ENCODE peak calls at places on chromosome 18, in ten cellular contexts. One of them, this sample, is unnamed.

GRCh38 chr18:9775172-9775571 is 67.1 kb downstream of the RAB31 start:
- DNase-seq in GM12878: no peak
- DNase-seq in OCI-LY7: no peak
- DNase-seq in IMR-90: no peak
- DNase-seq in foreskin fibroblast: peak
- DNase-seq in choroid plexus epithelial cell: peak
- DNase-seq in CD8-positive, alpha-beta T cell: no peak
- DNase-seq in AG09309: peak
- DNase-seq in MM.1S: no peak
- DNase-seq in GM12864: no peak
- DNase-seq in this sample: no peak

GRCh38 chr18:46793565-46793964 is 36.7 kb upstream of the ST8SIA5 start:
- DNase-seq in GM12878: no peak
- DNase-seq in OCI-LY7: peak
- DNase-seq in IMR-90: no peak
- DNase-seq in foreskin fibroblast: no peak
- DNase-seq in choroid plexus epithelial cell: peak
- DNase-seq in CD8-positive, alpha-beta T cell: no peak
- DNase-seq in AG09309: no peak
- DNase-seq in MM.1S: no peak
- DNase-seq in GM12864: no peak
- DNase-seq in this sample: no peak

GRCh38 chr18:2901405-2901989 is 54.7 kb downstream of the EMILIN2 start:
- DNase-seq in GM12878: no peak
- DNase-seq in OCI-LY7: no peak
- DNase-seq in IMR-90: peak
- DNase-seq in foreskin fibroblast: peak
- DNase-seq in choroid plexus epithelial cell: no peak
- DNase-seq in CD8-positive, alpha-beta T cell: no peak
- DNase-seq in AG09309: peak
- DNase-seq in MM.1S: no peak
- DNase-seq in GM12864: no peak
- DNase-seq in this sample: no peak

GRCh38 chr18:10405014-10405493 is 49.4 kb upstream of the APCDD1 start:
- DNase-seq in GM12878: no peak
- DNase-seq in OCI-LY7: no peak
- DNase-seq in IMR-90: no peak
- DNase-seq in foreskin fibroblast: peak
- DNase-seq in choroid plexus epithelial cell: no peak
- DNase-seq in CD8-positive, alpha-beta T cell: no peak
- DNase-seq in AG09309: no peak
- DNase-seq in MM.1S: no peak
- DNase-seq in GM12864: no peak
- DNase-seq in this sample: no peak

GRCh38 chr18:72458256-72458655 is 85.9 kb downstream of the CBLN2 start:
- DNase-seq in GM12878: no peak
- DNase-seq in OCI-LY7: no peak
- DNase-seq in IMR-90: no peak
- DNase-seq in foreskin fibroblast: peak
- DNase-seq in choroid plexus epithelial cell: peak
- DNase-seq in CD8-positive, alpha-beta T cell: no peak
- DNase-seq in AG09309: no peak
- DNase-seq in MM.1S: no peak
- DNase-seq in GM12864: no peak
- DNase-seq in this sample: no peak

GRCh38 chr18:6624729-6625308 is 104.7 kb upstream of the ARHGAP28 start:
- DNase-seq in GM12878: no peak
- DNase-seq in OCI-LY7: no peak
- DNase-seq in IMR-90: peak
- DNase-seq in foreskin fibroblast: peak
- DNase-seq in choroid plexus epithelial cell: peak
- DNase-seq in CD8-positive, alpha-beta T cell: no peak
- DNase-seq in AG09309: peak
- DNase-seq in MM.1S: no peak
- DNase-seq in GM12864: no peak
- DNase-seq in this sample: peak

GRCh38 chr18:78352905-78353304 is 626.7 kb upstream of the SALL3 start:
- DNase-seq in GM12878: no peak
- DNase-seq in OCI-LY7: no peak
- DNase-seq in IMR-90: no peak
- DNase-seq in foreskin fibroblast: no peak
- DNase-seq in choroid plexus epithelial cell: no peak
- DNase-seq in CD8-positive, alpha-beta T cell: no peak
- DNase-seq in AG09309: no peak
- DNase-seq in MM.1S: no peak
- DNase-seq in GM12864: no peak
- DNase-seq in this sample: no peak

GRCh38 chr18:49899647-49900330 is 86.5 kb upstream of the ACAA2 start:
- DNase-seq in GM12878: no peak
- DNase-seq in OCI-LY7: no peak
- DNase-seq in IMR-90: no peak
- DNase-seq in foreskin fibroblast: no peak
- DNase-seq in choroid plexus epithelial cell: no peak
- DNase-seq in CD8-positive, alpha-beta T cell: no peak
- DNase-seq in AG09309: no peak
- DNase-seq in MM.1S: peak
- DNase-seq in GM12864: no peak
- DNase-seq in this sample: no peak

GRCh38 chr18:57585846-57586242 is 658 bp downstream of the FECH start:
- DNase-seq in GM12878: no peak
- DNase-seq in OCI-LY7: peak
- DNase-seq in IMR-90: no peak
- DNase-seq in foreskin fibroblast: no peak
- DNase-seq in choroid plexus epithelial cell: peak
- DNase-seq in CD8-positive, alpha-beta T cell: no peak
- DNase-seq in AG09309: no peak
- DNase-seq in MM.1S: peak
- DNase-seq in GM12864: no peak
- DNase-seq in this sample: no peak

DNA sequence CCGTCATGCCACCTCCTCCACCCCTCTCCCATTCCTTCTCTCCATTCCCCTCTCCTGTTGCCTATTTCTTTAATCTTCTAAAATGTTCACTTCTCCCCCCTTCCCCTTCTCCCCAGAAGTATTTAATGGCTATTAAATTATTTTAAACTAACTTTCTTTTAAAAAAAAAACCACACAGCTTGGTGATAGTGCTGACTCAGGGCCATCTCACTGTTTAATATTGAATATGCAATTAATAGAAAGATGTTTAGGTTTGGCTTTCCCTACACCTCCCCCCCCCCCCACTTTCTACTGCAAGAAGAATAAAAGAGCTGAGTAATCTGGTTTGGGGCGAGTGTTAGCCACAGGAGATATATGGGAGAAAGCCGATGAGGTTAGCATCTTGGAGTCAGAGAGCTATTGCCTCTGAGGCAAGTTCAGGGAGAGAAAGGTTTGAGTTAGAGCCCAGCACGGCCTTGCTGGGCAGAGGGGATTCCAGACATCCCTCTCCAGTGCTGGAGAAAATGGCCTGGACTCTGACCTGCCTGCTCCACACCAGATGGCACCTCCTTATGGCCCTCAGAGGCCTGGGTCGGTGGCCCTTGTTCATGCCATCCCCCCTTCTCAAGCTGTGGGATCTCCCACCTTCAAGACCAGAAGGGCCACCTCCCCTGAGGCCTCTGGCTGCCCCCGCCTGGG is 247.1 kb downstream of the CELF4 start:
- DNase-seq in GM12878: no peak
- DNase-seq in OCI-LY7: no peak
- DNase-seq in IMR-90: no peak
- DNase-seq in foreskin fibroblast: no peak
- DNase-seq in choroid plexus epithelial cell: no peak
- DNase-seq in CD8-positive, alpha-beta T cell: no peak
- DNase-seq in AG09309: no peak
- DNase-seq in MM.1S: no peak
- DNase-seq in GM12864: no peak
- DNase-seq in this sample: no peak
- TF ChIP-seq CTCF in GM12878: no peak
- TF ChIP-seq CTCF in OCI-LY7: no peak
- TF ChIP-seq CTCF in IMR-90: no peak
- TF ChIP-seq CTCF in foreskin fibroblast: no peak
- TF ChIP-seq CTCF in choroid plexus epithelial cell: no peak
- TF ChIP-seq CTCF in CD8-positive, alpha-beta T cell: no peak
- TF ChIP-seq CTCF in AG09309: no peak
- TF ChIP-seq CTCF in MM.1S: no peak
- TF ChIP-seq CTCF in GM12864: no peak
- TF ChIP-seq CTCF in this sample: no peak

GRCh38 chr18:26566874-26567273 is 18.5 kb upstream of the KCTD1 start:
- DNase-seq in GM12878: no peak
- DNase-seq in OCI-LY7: no peak
- DNase-seq in IMR-90: no peak
- DNase-seq in foreskin fibroblast: no peak
- DNase-seq in choroid plexus epithelial cell: no peak
- DNase-seq in CD8-positive, alpha-beta T cell: no peak
- DNase-seq in AG09309: no peak
- DNase-seq in MM.1S: no peak
- DNase-seq in GM12864: no peak
- DNase-seq in this sample: no peak
- H3K4me3 ChIP-seq in GM12878: no peak
- H3K4me3 ChIP-seq in OCI-LY7: no peak
- H3K4me3 ChIP-seq in IMR-90: no peak
- H3K4me3 ChIP-seq in foreskin fibroblast: no peak
- H3K4me3 ChIP-seq in choroid plexus epithelial cell: no peak
- H3K4me3 ChIP-seq in CD8-positive, alpha-beta T cell: no peak
- H3K4me3 ChIP-seq in AG09309: no peak
- H3K4me3 ChIP-seq in MM.1S: no peak
- H3K4me3 ChIP-seq in GM12864: no peak
- H3K4me3 ChIP-seq in this sample: no peak

DNA sequence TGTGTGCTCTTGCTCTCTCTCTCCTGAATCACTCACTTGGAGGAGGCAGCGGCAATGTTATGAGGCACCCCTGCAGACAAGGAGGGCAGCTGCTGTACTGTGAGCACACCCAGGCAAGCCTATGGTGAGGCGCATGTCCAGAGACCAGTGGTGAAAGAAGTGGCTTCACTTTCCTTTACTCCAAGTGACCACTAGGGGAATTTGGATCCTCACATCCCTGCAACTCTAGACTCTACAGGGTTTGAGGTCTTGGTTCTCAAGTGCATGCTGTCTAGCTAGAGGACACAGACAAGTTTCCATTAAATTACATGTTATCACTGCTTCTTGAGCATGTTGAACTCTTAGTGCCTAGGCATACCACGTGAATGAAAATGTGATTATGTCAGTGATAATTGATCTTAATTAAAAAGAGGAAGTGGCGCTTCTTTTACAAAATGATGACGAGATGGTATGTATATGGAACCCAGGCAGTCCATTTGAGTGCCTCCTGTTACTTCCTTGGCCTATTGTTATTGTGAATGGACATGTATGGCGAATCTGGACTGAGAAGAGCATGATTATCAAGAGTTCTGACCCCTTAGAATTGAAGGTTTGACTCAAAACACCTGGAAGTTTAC is 181.0 kb upstream of the CDH2 start:
- DNase-seq in GM12878: no peak
- DNase-seq in OCI-LY7: no peak
- DNase-seq in IMR-90: no peak
- DNase-seq in foreskin fibroblast: no peak
- DNase-seq in choroid plexus epithelial cell: peak
- DNase-seq in CD8-positive, alpha-beta T cell: no peak
- DNase-seq in AG09309: no peak
- DNase-seq in MM.1S: no peak
- DNase-seq in GM12864: no peak
- DNase-seq in this sample: no peak
- TF ChIP-seq CTCF in GM12878: no peak
- TF ChIP-seq CTCF in OCI-LY7: peak
- TF ChIP-seq CTCF in IMR-90: no peak
- TF ChIP-seq CTCF in foreskin fibroblast: peak
- TF ChIP-seq CTCF in choroid plexus epithelial cell: peak
- TF ChIP-seq CTCF in CD8-positive, alpha-beta T cell: no peak
- TF ChIP-seq CTCF in AG09309: no peak
- TF ChIP-seq CTCF in MM.1S: peak
- TF ChIP-seq CTCF in GM12864: peak
- TF ChIP-seq CTCF in this sample: peak

GRCh38 chr18:54528942-54529376 is 62.1 kb upstream of the DYNAP start:
- DNase-seq in GM12878: no peak
- DNase-seq in OCI-LY7: no peak
- DNase-seq in IMR-90: no peak
- DNase-seq in foreskin fibroblast: no peak
- DNase-seq in choroid plexus epithelial cell: no peak
- DNase-seq in CD8-positive, alpha-beta T cell: no peak
- DNase-seq in AG09309: no peak
- DNase-seq in MM.1S: no peak
- DNase-seq in GM12864: no peak
- DNase-seq in this sample: no peak
- H3K4me3 ChIP-seq in GM12878: no peak
- H3K4me3 ChIP-seq in OCI-LY7: no peak
- H3K4me3 ChIP-seq in IMR-90: no peak
- H3K4me3 ChIP-seq in foreskin fibroblast: no peak
- H3K4me3 ChIP-seq in choroid plexus epithelial cell: no peak
- H3K4me3 ChIP-seq in CD8-positive, alpha-beta T cell: no peak
- H3K4me3 ChIP-seq in AG09309: no peak
- H3K4me3 ChIP-seq in MM.1S: no peak
- H3K4me3 ChIP-seq in GM12864: no peak
- H3K4me3 ChIP-seq in this sample: no peak

DNA sequence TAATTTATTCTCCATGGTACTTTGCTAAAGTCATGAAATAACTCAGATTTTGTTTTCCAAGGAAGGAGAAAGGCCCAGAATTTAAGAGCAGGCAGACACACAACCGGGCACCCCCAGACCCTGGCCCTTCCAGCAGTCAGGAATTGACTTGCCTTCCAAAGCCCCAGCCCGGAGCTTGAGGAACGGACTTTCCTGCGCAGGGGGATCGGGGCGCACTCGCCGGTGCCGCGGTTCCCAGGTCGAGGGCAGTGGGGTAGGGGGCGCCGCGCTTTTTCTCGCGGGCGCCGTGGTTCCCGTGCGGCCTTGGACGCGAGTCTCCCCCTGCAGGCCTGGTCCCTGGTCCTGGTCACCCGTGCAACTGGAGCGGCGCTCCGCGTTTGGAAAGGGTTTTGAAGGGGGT is 1.2 kb downstream of the ZNF236 start:
- DNase-seq in GM12878: no peak
- DNase-seq in OCI-LY7: peak
- DNase-seq in IMR-90: peak
- DNase-seq in foreskin fibroblast: peak
- DNase-seq in choroid plexus epithelial cell: no peak
- DNase-seq in CD8-positive, alpha-beta T cell: no peak
- DNase-seq in AG09309: no peak
- DNase-seq in MM.1S: no peak
- DNase-seq in GM12864: no peak
- DNase-seq in this sample: no peak
- TF ChIP-seq CTCF in GM12878: peak
- TF ChIP-seq CTCF in OCI-LY7: peak
- TF ChIP-seq CTCF in IMR-90: peak
- TF ChIP-seq CTCF in foreskin fibroblast: peak
- TF ChIP-seq CTCF in choroid plexus epithelial cell: peak
- TF ChIP-seq CTCF in CD8-positive, alpha-beta T cell: no peak
- TF ChIP-seq CTCF in AG09309: peak
- TF ChIP-seq CTCF in MM.1S: no peak
- TF ChIP-seq CTCF in GM12864: peak
- TF ChIP-seq CTCF in this sample: peak

DNA sequence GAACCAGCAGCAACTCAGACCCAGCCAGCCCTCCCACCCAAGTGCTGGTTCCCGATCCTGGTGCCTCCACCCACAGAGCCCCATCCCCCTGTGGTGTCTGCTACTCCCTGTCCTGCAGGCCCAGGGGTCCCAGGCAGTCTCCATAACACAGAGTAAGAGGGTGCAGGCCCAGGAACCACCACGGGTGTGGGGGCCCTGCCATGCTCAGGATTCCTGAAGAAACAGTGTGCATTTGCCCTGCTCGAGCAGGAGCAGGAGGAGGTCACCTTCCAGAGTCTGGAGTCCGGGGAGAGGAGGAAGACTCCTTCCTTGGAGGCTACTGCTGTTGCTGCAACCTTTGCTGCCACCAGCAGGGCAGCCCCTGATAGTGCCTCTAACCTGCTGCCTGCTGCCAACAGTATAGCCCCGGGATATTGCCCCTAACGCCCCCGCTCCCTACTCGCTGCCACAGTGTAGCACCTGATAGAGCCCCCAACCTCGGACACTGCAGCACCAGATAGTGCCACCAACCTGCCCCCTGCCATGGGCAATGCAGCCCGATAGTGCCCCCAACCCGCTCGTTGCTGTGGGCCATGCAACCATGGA is 46.8 kb upstream of the ANKRD62 start:
- DNase-seq in GM12878: no peak
- DNase-seq in OCI-LY7: no peak
- DNase-seq in IMR-90: no peak
- DNase-seq in foreskin fibroblast: no peak
- DNase-seq in choroid plexus epithelial cell: no peak
- DNase-seq in CD8-positive, alpha-beta T cell: no peak
- DNase-seq in AG09309: no peak
- DNase-seq in MM.1S: no peak
- DNase-seq in GM12864: no peak
- DNase-seq in this sample: no peak
- H3K4me3 ChIP-seq in GM12878: no peak
- H3K4me3 ChIP-seq in OCI-LY7: no peak
- H3K4me3 ChIP-seq in IMR-90: no peak
- H3K4me3 ChIP-seq in foreskin fibroblast: no peak
- H3K4me3 ChIP-seq in choroid plexus epithelial cell: no peak
- H3K4me3 ChIP-seq in CD8-positive, alpha-beta T cell: no peak
- H3K4me3 ChIP-seq in AG09309: no peak
- H3K4me3 ChIP-seq in MM.1S: no peak
- H3K4me3 ChIP-seq in GM12864: no peak
- H3K4me3 ChIP-seq in this sample: no peak

This sample was measured in brain microvascular endothelial cell.